ENCODE peak calls at places on chromosome 9, in four cellular contexts. F is hepatocyte, W is nephron progenitor cell, Y is HCT116. J is an unnamed sample.
A peak's percentile ranks its signal among the peaks of the same experiment; 100 is the strongest.

GRCh38 chr9:2800385-2801179 is 43.3 kb downstream of the PUM3 start:
- DNase-seq in F (peak; percentile 47), W (peak; percentile 14), Y (no peak), J (no peak)

GRCh38 chr9:121779381-121780117 is 128.1 kb downstream of the DAB2IP start:
- DNase-seq in Y (no peak), W (no peak), F (no peak), J (no peak)

GRCh38 chr9:101485873-101486692 is 47.6 kb upstream of the RNF20 start:
- DNase-seq in W (peak; percentile 64), F (peak; percentile 46), Y (peak; percentile 44), J (peak; percentile 26)

GRCh38 chr9:133855802-133856592 is 117.8 kb upstream of the SARDH start:
- DNase-seq in W (no peak), Y (no peak), F (peak; percentile 89), J (no peak)

GRCh38 chr9:88753691-88754367 is 218.9 kb downstream of the NXNL2 start:
- DNase-seq in W (no peak), Y (no peak), F (no peak), J (no peak)

GRCh38 chr9:129458663-129459549 is 162.0 kb downstream of the C9orf50 start:
- DNase-seq in Y (no peak), F (peak; percentile 60), W (peak; percentile 52), J (no peak)

GRCh38 chr9:4077499-4078102 is 222.3 kb downstream of the GLIS3 start:
- DNase-seq in F (peak; percentile 73), Y (peak; percentile 48), W (peak; percentile 60), J (peak; percentile 19)

GRCh38 chr9:133754187-133754586 is 16.0 kb upstream of the SARDH start:
- DNase-seq in F (no peak), W (no peak), Y (no peak), J (no peak)

GRCh38 chr9:24602687-24603352 is 57.1 kb upstream of the IZUMO3 start:
- DNase-seq in Y (no peak), F (no peak), W (no peak), J (no peak)

GRCh38 chr9:116274293-116274692 is 120.7 kb downstream of the PAPPA start:
- DNase-seq in F (no peak), Y (no peak), W (no peak), J (no peak)

GRCh38 chr9:19473605-19474004 is 64.8 kb downstream of the ACER2 start:
- DNase-seq in F (no peak), Y (no peak), W (no peak), J (no peak)

GRCh38 chr9:90921104-90921503 is 119.5 kb downstream of the SYK start:
- DNase-seq in F (peak; percentile 25), Y (no peak), W (no peak), J (no peak)

GRCh38 chr9:101455656-101456235 is 20.2 kb upstream of the ALDOB start:
- DNase-seq in W (no peak), Y (no peak), F (no peak), J (no peak)

GRCh38 chr9:34980181-34980761 is 9.3 kb upstream of the DNAJB5 start:
- DNase-seq in F (no peak), W (no peak), Y (no peak), J (no peak)

GRCh38 chr9:137411670-137412380 is 11.1 kb downstream of the EXD3 start:
- DNase-seq in F (no peak), W (no peak), Y (peak; percentile 75), J (no peak)

GRCh38 chr9:112689341-112689740 is 28.6 kb downstream of the INIP start:
- DNase-seq in Y (no peak), W (no peak), F (no peak), J (no peak)

GRCh38 chr9:20788526-20789421 is 104.7 kb downstream of the FOCAD start:
- DNase-seq in F (no peak), W (no peak), Y (no peak), J (no peak)

GRCh38 chr9:126298319-126298801 is 28.3 kb upstream of the MVB12B start:
- DNase-seq in F (peak; percentile 64), W (peak; percentile 37), Y (no peak), J (no peak)

GRCh38 chr9:77997611-77998349 is 33.8 kb downstream of the GNAQ start:
- DNase-seq in Y (no peak), F (no peak), W (peak; percentile 30), J (no peak)

GRCh38 chr9:127720031-127720864 is 4.4 kb downstream of the TTC16 start:
- DNase-seq in Y (no peak), W (no peak), F (no peak), J (no peak)

GRCh38 chr9:110220809-110221208 is 12.8 kb upstream of the C9orf152 start:
- DNase-seq in F (peak; percentile 73), Y (no peak), W (no peak), J (no peak)

GRCh38 chr9:36763778-36764177 is 191.1 kb downstream of the MELK start:
- DNase-seq in Y (no peak), F (no peak), W (no peak), J (no peak)

GRCh38 chr9:91589101-91589553 is 165.5 kb upstream of the NFIL3 start:
- DNase-seq in W (no peak), F (peak; percentile 51), Y (no peak), J (no peak)

GRCh38 chr9:127970401-127971313 is 10.1 kb downstream of the EEIG1 start:
- DNase-seq in F (no peak), Y (no peak), W (no peak), J (no peak)

GRCh38 chr9:134895849-134896833 is 15.5 kb downstream of the FCN2 start:
- DNase-seq in F (peak; percentile 62), Y (peak; percentile 69), W (no peak), J (no peak)

GRCh38 chr9:27539479-27540441 is 10.1 kb upstream of the MOB3B start:
- DNase-seq in W (no peak), F (peak; percentile 45), Y (no peak), J (no peak)

DNA sequence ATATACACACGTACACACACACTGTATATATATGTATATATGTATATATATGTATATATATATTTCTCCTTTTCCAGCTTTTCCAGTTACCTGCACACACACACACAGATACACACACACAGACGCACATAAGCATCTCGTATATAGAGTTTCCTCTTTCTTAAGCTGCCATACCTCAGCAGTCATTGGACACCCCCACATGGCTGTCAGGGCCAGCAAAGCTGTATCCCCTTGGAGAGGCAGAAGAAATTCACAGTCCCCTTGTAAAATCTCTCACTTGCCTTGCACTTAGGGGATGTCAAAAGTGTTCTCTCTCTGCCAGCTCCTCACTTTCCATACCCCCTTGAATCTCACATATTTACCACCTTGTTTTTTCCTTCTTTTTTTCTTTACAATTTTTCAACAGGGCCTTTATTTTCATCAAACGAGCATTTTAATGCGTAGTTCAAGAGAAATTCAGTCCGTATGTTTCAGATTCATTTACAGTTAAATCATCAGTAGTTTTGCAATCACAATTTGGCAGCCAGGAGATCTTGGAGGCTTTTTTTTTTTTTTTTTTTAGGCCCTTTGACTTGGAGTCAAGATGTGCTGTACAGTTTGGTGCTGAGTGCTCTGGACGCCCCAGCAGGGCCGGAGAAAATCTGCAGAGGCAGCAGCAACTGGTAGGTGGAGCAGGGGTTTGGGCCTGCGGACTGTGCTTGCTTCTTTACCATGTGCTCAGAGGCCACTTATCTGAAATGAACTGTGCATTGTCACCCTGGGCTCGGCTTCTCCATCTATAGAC is 244.9 kb upstream of the KLF4 start:
- DNase-seq in W (no peak), F (peak; percentile 28), Y (no peak), J (no peak)
- TF ChIP-seq CTCF in W (no peak), F (no peak), Y (no peak), J (no peak)

DNA sequence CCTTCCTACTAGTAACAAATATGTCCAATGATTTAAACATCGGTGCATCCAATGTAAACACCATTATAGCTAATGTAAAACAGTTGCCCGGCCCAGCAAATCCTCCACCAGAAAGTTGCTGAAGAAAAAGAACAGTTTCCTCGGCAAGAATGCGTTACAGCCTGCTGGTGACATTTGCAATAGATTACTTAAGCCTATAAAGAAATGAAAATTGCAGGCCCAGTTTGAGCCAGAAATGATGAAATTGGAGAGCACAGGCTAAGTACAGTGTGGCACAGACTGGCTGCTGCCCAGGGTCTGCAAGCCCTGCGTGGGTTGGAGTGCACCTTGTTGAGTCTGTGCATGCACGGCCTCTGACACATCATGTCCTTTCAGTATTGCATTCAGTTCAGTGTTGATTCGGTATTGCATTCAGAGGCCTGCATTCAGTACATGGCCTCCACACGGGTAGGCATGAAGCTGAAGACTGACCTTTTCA is 406.0 kb upstream of the KLF4 start:
- DNase-seq in W (no peak), Y (no peak), F (peak; percentile 62), J (no peak)
- TF ChIP-seq CTCF in W (no peak), Y (no peak), F (no peak), J (no peak)

GRCh38 chr9:97109194-97109811 is 70.4 kb upstream of the CTSV start:
- DNase-seq in W (peak; percentile 18), Y (peak; percentile 69), F (peak; percentile 65), J (no peak)
- TF ChIP-seq CTCF in W (peak; percentile 34), Y (peak; percentile 79), F (peak; percentile 53), J (peak; percentile 38)

GRCh38 chr9:74770508-74771261 is 117.0 kb downstream of the TRPM6 start:
- DNase-seq in W (peak; percentile 50), Y (peak; percentile 47), F (peak; percentile 35), J (peak; percentile 12)
- TF ChIP-seq CTCF in W (peak; percentile 58), Y (peak; percentile 10), F (peak; percentile 49), J (peak; percentile 68)

DNA sequence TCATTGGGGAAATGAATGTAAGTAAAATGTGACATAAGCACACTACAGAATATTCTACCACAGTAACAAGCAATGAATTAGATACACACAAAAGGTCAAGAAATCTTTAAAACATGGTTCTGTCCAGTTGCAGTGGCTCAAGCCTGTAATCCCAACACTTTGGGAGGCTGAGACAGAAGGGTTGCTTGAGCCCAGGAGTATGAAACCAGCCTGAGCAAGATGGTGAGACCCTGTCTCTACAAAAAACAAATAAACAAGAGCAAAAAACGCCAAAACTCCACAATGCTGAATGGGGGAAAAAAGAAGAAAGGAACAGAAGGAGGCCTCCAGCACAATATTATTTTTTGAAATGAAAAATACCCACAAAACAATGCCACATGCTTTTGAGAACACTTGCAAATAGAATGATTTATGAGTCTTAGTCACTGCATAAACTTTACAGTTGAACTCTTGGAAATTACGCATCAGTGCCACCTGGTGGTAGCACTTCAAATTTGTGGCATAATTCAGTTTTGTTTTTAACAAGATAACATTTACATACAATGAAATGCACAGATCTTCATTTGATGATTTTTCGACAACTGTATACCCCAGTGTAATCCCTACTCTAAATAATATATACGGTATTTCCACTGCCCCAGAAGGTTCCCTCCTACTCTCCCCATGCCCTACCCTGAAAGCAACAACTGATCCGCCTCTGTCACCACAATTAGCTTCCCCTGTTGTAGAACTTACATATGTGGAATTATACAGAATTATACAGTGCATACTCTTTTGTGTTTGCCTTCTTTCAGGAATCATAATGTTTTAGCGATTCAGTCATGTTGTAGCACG is 14.4 kb upstream of the SPINK4 start:
- DNase-seq in W (peak; percentile 70), Y (peak; percentile 68), F (peak; percentile 81), J (peak; percentile 42)
- TF ChIP-seq CTCF in W (peak; percentile 81), Y (no peak), F (peak; percentile 81), J (peak; percentile 87)

DNA sequence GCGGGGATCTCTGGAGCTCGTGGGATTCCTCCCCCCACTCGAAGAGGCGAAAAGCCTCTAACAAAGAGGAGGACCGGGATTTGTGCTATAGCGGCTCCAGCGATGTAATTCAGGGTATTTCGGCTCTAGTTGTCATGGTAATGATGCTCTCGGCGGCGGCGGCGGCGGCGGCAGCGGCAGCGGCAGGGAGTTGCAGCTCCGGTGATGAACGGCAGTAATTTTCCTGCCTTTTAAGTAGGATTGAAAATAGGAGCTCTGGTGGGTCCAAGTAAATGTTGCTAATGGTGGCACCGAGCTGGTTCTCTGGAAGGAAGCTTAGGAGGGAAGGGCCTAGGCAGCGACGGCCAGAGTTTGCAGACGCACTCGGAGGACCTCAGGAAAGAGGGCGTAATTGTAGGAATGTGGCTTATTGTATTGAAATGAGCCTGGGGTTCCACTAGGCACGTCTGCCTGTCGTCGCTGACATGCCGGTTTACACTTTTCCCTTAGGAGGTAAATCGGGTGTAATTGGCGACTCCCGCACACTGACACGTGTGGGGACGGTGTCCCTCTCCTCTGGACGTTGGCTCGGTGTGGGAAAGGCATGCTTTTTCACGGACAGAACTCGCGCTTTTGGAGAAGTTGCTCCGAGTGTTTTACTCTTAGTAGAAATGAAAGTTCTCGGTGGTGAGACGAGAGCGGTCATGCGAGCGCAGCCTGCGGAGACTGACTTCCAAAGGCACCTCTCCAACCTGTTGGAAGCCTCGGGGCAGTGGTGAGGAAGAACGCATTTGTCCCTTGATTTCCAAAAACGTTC is 1.1 kb downstream of the NR4A3 start:
- DNase-seq in Y (no peak), F (peak; percentile 59), W (peak; percentile 65), J (no peak)
- TF ChIP-seq CTCF in Y (no peak), F (no peak), W (no peak), J (no peak)

J was measured in progenitor cell of endocrine pancreas.